ENCODE peak calls at places on chromosomes 3 and 15, in nine cellular contexts. N, A, S, U, P, H, L, C and J are unnamed samples. For H3K4me1, the result is how much of the 10 kb centered on the place peaks cover.

GRCh38 chr3:16816048-16816780 is 68.5 kb upstream of the PLCL2 start:
- DNase-seq in N (no peak), A (no peak), S (no peak), U (no peak), P (no peak), H (no peak), L (no peak), C (no peak), J (no peak)

GRCh38 chr15:52115598-52116427 is 3.2 kb upstream of the BCL2L10 start:
- DNase-seq in N (no peak), A (no peak), S (no peak), U (no peak), P (no peak), H (no peak), L (no peak), C (peak), J (no peak)

GRCh38 chr3:149162007-149162406 is 32.6 kb downstream of the HPS3 start:
- DNase-seq in N (no peak), A (no peak), S (no peak), U (no peak), P (no peak), H (no peak), L (no peak), C (no peak), J (no peak)

GRCh38 chr3:39056151-39056550 is 4.3 kb downstream of the WDR48 start:
- DNase-seq in N (no peak), A (no peak), S (no peak), U (no peak), P (no peak), H (no peak), L (no peak), C (no peak), J (no peak)

GRCh38 chr15:28975766-28976179 is 90.0 kb downstream of the APBA2 start:
- DNase-seq in N (peak), A (no peak), S (peak), U (no peak), P (no peak), H (peak), L (no peak), C (no peak), J (peak)

GRCh38 chr15:98952381-98952803 is 55.2 kb downstream of the PGPEP1L start:
- DNase-seq in N (no peak), A (no peak), S (no peak), U (no peak), P (no peak), H (no peak), L (peak), C (peak), J (no peak)

GRCh38 chr3:38334656-38335055 is 11.9 kb upstream of the XYLB start:
- DNase-seq in N (no peak), A (no peak), S (no peak), U (no peak), P (no peak), H (no peak), L (no peak), C (no peak), J (no peak)

GRCh38 chr3:135907422-135908165 is 57.9 kb upstream of the PPP2R3A start:
- DNase-seq in N (no peak), A (no peak), S (no peak), U (no peak), P (no peak), H (no peak), L (no peak), C (no peak), J (no peak)

GRCh38 chr3:27467545-27467944 is 16.6 kb downstream of the SLC4A7 start:
- DNase-seq in N (peak), A (no peak), S (no peak), U (no peak), P (no peak), H (peak), L (no peak), C (no peak), J (no peak)

GRCh38 chr15:88243895-88244787 is 12.4 kb downstream of the NTRK3 start:
- DNase-seq in N (peak), A (no peak), S (peak), U (no peak), P (no peak), H (peak), L (no peak), C (no peak), J (no peak)

GRCh38 chr3:151383111-151383510 is 1.4 kb downstream of the P2RY12 start:
- DNase-seq in N (no peak), A (no peak), S (no peak), U (no peak), P (no peak), H (no peak), L (no peak), C (no peak), J (no peak)

DNA sequence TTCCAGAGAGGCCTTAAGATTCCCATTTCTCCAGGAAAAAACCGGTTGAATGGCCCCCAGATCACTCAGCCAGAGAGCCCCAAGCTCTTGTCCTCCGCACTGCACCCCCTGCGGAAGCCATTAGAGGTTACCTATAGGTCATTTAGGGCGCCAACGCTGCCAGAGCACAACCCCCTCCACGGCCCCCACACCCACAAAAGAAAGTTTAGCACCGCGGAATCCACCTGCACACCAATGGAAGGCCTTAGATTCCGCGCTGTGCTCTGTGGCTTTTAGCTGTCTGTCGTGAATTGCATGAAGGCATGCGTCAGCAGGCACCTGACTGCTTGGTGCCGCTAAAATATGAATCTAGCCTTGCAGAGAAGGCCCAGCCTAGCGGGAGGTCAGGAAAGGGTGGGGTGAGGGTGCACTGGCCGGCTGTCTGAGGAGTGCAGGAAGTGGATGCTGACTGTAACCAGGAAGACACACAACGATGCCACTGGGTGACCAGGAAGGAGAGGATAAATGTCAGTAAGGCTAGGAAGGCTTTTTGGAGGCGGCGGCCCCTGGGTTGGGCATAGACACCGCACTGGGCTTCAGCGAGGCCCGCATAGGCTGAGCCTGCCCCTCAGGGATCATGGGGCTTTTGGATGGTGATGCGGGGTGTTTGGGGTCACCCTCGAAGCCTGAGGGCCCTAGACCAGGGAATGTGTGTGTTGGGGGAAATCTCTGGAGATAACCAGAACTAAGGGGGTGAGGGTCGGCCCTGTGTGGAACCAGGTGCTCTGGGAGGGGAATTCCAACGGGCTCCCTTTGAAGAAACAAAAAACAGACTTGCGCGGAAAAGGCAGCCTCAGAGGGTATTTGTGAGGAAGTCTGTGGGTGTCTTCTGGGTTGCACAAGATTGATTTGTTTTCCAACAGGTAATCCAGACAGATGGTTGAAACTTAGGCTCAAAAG is 964 bp upstream of the NUP210 start:
- DNase-seq in N (no peak), A (no peak), S (peak), U (no peak), P (no peak), H (no peak), L (no peak), C (peak), J (peak)
- H3K4me1 ChIP-seq in N (under half), A (under half), S (under half), U (under half), P (under half), H (under half), L (under half), C (under half), J (under half)

DNA sequence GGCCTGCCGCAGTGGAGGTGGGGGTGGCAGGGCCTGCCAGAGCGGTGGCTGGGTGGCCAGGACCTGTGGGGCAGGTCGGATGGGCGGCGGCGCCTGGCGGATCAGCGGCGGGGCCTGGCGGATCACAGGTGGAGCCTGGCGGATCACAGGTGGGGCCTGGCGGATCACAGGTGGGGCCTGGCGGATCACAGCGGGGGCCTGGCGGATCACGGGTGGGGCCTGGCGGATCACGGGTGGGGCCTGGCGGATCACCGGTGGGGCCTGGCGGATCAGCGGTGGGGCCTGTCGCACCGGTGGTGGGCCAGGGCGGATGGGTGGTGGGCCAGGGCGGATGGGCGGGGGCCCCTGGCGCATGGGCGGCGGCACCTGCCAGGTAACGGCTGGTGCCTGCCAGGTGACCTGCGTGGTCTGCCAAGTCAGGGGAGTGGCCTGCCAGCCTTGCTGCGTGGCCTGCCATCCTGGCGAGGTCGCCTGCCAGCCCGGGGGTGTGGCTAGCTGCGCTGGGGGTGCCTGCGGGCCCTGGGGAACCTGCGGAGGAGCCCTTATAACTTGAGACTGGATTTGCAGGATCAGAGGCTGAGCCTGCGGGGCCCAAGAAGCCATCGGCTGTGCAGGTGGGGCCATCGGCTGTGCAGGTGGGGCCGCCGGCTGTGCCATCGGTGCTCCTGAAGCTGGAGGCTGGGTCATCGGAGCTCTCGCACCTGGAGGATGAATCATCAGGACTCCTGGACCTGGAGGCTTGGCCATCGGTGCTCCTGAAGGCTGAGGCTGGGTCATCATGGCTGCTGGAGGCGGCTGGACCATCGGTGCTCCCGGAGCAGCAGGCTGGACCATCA is 1.3 kb downstream of the MAGEL2 start:
- DNase-seq in N (no peak), A (no peak), S (no peak), U (no peak), P (no peak), H (peak), L (no peak), C (no peak), J (no peak)
- H3K4me3 ChIP-seq in N (no peak), A (no peak), S (no peak), U (no peak), P (no peak), H (peak), L (no peak), C (no peak), J (no peak)

DNA sequence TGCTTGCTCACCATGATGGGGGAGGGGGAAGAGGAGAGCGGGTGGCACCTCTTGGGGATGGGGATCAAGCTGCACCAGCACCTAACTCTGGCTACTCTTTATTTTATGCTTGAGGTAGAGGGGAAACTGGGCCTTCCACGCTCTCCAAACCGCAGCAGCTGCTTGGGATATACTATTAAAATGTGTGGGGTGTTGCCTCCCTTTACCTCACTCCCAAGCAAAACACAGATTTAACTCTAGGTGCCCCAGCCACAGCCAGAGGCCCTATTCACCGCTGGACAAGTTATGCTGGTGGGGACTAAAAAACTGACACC is 5.1 kb upstream of the FOXB1 start:
- DNase-seq in N (no peak), A (no peak), S (no peak), U (no peak), P (no peak), H (peak), L (no peak), C (no peak), J (no peak)
- TF ChIP-seq EP300 in N (no peak), A (no peak), S (no peak), U (no peak), P (no peak), H (no peak), L (no peak), C (no peak), J (no peak)

GRCh38 chr3:31377045-31377642 is 155.6 kb upstream of the STT3B start:
- DNase-seq in N (peak), A (no peak), S (no peak), U (no peak), P (no peak), H (no peak), L (no peak), C (peak), J (no peak)

GRCh38 chr3:31379598-31379997 is 153.1 kb upstream of the STT3B start:
- DNase-seq in N (no peak), A (no peak), S (no peak), U (no peak), P (no peak), H (no peak), L (no peak), C (no peak), J (no peak)

GRCh38 chr3:31384117-31384516 is 148.6 kb upstream of the STT3B start:
- DNase-seq in N (no peak), A (no peak), S (no peak), U (no peak), P (no peak), H (no peak), L (no peak), C (no peak), J (no peak)

GRCh38 chr3:31378226-31378625 is 154.5 kb upstream of the STT3B start:
- DNase-seq in N (no peak), A (no peak), S (no peak), U (no peak), P (no peak), H (no peak), L (no peak), C (no peak), J (no peak)

GRCh38 chr3:31382856-31383255 is 149.9 kb upstream of the STT3B start:
- DNase-seq in N (no peak), A (no peak), S (no peak), U (no peak), P (no peak), H (no peak), L (no peak), C (no peak), J (no peak)
- H3K4me1 ChIP-seq in N (under half), A (under half), S (under half), U (under half), P (under half), H (under half), L (under half), C (under half), J (under half)

DNA sequence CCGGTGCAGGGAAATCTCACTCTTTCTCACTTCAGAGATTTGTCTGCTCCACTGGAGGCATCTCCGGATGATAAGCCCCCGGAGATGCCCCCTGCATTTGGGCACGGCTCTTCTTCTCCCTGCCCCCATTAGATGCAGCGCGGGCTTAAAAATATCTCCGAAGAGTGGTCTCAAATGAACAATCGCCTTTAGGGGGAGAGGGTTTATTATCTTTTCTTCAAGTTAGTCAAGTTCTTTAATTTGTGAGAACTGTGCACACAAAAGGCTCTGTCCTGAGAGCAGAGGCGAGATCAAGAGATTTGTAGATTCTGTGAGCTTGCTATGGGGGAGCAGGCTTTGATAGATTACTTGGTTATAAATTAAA is 645 bp upstream of the PRTG start:
- DNase-seq in N (peak), A (no peak), S (no peak), U (no peak), P (no peak), H (no peak), L (no peak), C (no peak), J (no peak)
- H3K4me3 ChIP-seq in N (peak), A (peak), S (no peak), U (peak), P (peak), H (peak), L (peak), C (peak), J (peak)

DNA sequence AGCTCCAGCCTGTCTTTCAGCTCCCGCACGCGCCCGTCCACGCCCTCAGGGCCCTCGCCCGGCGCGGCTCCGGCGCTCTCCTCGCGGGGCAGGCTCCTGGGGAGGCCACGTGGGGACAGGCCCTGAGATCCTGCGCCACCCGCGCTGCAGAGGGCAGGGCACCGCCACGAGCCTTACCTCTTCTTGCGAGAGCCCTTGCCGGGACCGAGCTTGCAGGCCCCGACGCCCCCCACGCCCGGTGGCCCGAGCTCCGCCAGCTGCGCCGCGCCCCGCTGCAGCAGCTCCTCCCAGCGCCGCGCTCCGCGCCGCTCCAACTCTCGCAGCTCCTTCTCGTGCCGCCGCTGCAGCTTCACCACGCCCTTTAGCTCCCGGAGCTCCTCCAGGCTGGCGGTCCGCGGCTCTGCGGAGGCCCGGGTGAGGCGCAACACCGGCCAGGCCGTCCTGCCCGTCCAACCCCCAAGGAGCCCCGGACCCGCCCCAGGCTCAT is 8.3 kb upstream of the ANKRD63 start:
- DNase-seq in N (peak), A (peak), S (peak), U (no peak), P (peak), H (peak), L (no peak), C (peak), J (peak)
- TF ChIP-seq EP300 in N (no peak), A (no peak), S (no peak), U (no peak), P (no peak), H (no peak), L (no peak), C (no peak), J (no peak)